ENCODE peak calls at places on chromosomes 11 and 22, in four cellular contexts. One of them, this sample, is unnamed.

GRCh38 chr11:70433526-70433925 is 35.2 kb downstream of the CTTN start:
- DNase-seq in WERI-Rb-1: no peak
- DNase-seq in foreskin keratinocyte: no peak
- DNase-seq in colonic mucosa: no peak
- DNase-seq in this sample: no peak

GRCh38 chr11:130163346-130164220 is 4.0 kb downstream of the ST14 start:
- DNase-seq in foreskin keratinocyte: no peak
- DNase-seq in colonic mucosa: peak
- DNase-seq in WERI-Rb-1: no peak
- DNase-seq in this sample: no peak

GRCh38 chr22:24409707-24410106 is 17.7 kb upstream of the ADORA2A start:
- DNase-seq in colonic mucosa: no peak
- DNase-seq in WERI-Rb-1: no peak
- DNase-seq in foreskin keratinocyte: no peak
- DNase-seq in this sample: no peak

GRCh38 chr11:10823152-10823579 is 14.4 kb upstream of the EIF4G2 start:
- DNase-seq in foreskin keratinocyte: no peak
- DNase-seq in WERI-Rb-1: no peak
- DNase-seq in colonic mucosa: no peak
- DNase-seq in this sample: no peak

GRCh38 chr11:66136752-66137123 is 66.7 kb downstream of the PACS1 start:
- DNase-seq in WERI-Rb-1: no peak
- DNase-seq in colonic mucosa: no peak
- DNase-seq in foreskin keratinocyte: no peak
- DNase-seq in this sample: no peak

GRCh38 chr11:1892116-1892515 is 421 bp upstream of the PRR33 start:
- DNase-seq in foreskin keratinocyte: no peak
- DNase-seq in colonic mucosa: no peak
- DNase-seq in WERI-Rb-1: no peak
- DNase-seq in this sample: no peak

GRCh38 chr22:49325531-49326395 is 501.9 kb downstream of the BRD1 start:
- DNase-seq in WERI-Rb-1: no peak
- DNase-seq in foreskin keratinocyte: no peak
- DNase-seq in colonic mucosa: no peak
- DNase-seq in this sample: no peak

GRCh38 chr11:111912535-111912934 is at the start of gene HSPB2:
- DNase-seq in colonic mucosa: no peak
- DNase-seq in foreskin keratinocyte: no peak
- DNase-seq in WERI-Rb-1: no peak
- DNase-seq in this sample: peak

GRCh38 chr11:3735827-3736226 is 61.5 kb downstream of the NUP98 start:
- DNase-seq in WERI-Rb-1: no peak
- DNase-seq in colonic mucosa: no peak
- DNase-seq in foreskin keratinocyte: peak
- DNase-seq in this sample: no peak

GRCh38 chr11:71979582-71979981 is 19.1 kb upstream of the IL18BP start:
- DNase-seq in colonic mucosa: no peak
- DNase-seq in foreskin keratinocyte: no peak
- DNase-seq in WERI-Rb-1: no peak
- DNase-seq in this sample: no peak

GRCh38 chr11:62544521-62545436 is 1.8 kb downstream of the AHNAK start:
- DNase-seq in foreskin keratinocyte: no peak
- DNase-seq in colonic mucosa: peak
- DNase-seq in WERI-Rb-1: no peak
- DNase-seq in this sample: no peak

GRCh38 chr11:55994525-55994924 is at the start of gene OR5F1:
- DNase-seq in WERI-Rb-1: no peak
- DNase-seq in colonic mucosa: no peak
- DNase-seq in foreskin keratinocyte: no peak
- DNase-seq in this sample: no peak

GRCh38 chr22:49717322-49717919 is 110.3 kb downstream of the BRD1 start:
- DNase-seq in foreskin keratinocyte: no peak
- DNase-seq in colonic mucosa: no peak
- DNase-seq in WERI-Rb-1: no peak
- DNase-seq in this sample: no peak

GRCh38 chr11:93032580-93032979 is 63.1 kb downstream of the MTNR1B start:
- DNase-seq in foreskin keratinocyte: no peak
- DNase-seq in colonic mucosa: no peak
- DNase-seq in WERI-Rb-1: peak
- DNase-seq in this sample: no peak

GRCh38 chr11:24773326-24773725 is 276.5 kb downstream of the LUZP2 start:
- DNase-seq in WERI-Rb-1: no peak
- DNase-seq in foreskin keratinocyte: peak
- DNase-seq in colonic mucosa: no peak
- DNase-seq in this sample: no peak

GRCh38 chr11:65778901-65779668 is 1.7 kb downstream of the AP5B1 start:
- DNase-seq in foreskin keratinocyte: no peak
- DNase-seq in WERI-Rb-1: no peak
- DNase-seq in colonic mucosa: peak
- DNase-seq in this sample: no peak

GRCh38 chr22:21674611-21675010 is 8.8 kb downstream of the PPIL2 start:
- DNase-seq in colonic mucosa: no peak
- DNase-seq in foreskin keratinocyte: no peak
- DNase-seq in WERI-Rb-1: no peak
- DNase-seq in this sample: no peak

GRCh38 chr11:13837286-13837685 is 125.2 kb upstream of the SPON1 start:
- DNase-seq in colonic mucosa: no peak
- DNase-seq in WERI-Rb-1: no peak
- DNase-seq in foreskin keratinocyte: peak
- DNase-seq in this sample: no peak

GRCh38 chr11:82790723-82791487 is 57.2 kb upstream of the FAM181B start:
- DNase-seq in WERI-Rb-1: no peak
- DNase-seq in foreskin keratinocyte: no peak
- DNase-seq in colonic mucosa: no peak
- DNase-seq in this sample: no peak

GRCh38 chr22:23684051-23684450 is 6.8 kb upstream of the RGL4 start:
- DNase-seq in foreskin keratinocyte: no peak
- DNase-seq in WERI-Rb-1: no peak
- DNase-seq in colonic mucosa: no peak
- DNase-seq in this sample: no peak

GRCh38 chr11:109946322-109946846 is 146.8 kb upstream of the ZC3H12C start:
- DNase-seq in foreskin keratinocyte: peak
- DNase-seq in colonic mucosa: peak
- DNase-seq in WERI-Rb-1: peak
- DNase-seq in this sample: peak
- H3K27ac ChIP-seq in foreskin keratinocyte: peak
- H3K27ac ChIP-seq in colonic mucosa: no peak
- H3K27ac ChIP-seq in WERI-Rb-1: no peak
- H3K27ac ChIP-seq in this sample: peak

DNA sequence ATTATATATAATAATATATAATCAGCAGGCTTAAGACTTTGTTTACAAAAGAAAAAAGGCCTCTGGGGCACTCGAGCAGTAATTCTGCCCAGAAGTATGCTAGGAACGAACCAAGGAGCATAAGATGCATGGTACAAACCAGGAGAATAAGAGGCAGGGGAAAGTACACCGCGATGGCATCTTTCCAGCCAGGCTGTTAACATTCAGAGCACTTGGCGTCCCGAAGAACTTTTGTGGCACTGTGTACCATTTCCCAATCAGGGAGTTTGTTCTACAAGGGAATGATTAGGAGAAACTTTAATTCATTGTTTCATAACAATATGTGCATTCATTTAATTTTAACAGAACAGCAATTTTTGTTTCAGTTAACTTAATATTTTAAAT is 125.1 kb downstream of the WT1 start:
- DNase-seq in foreskin keratinocyte: no peak
- DNase-seq in WERI-Rb-1: no peak
- DNase-seq in colonic mucosa: no peak
- DNase-seq in this sample: no peak
- H3K27ac ChIP-seq in foreskin keratinocyte: no peak
- H3K27ac ChIP-seq in WERI-Rb-1: no peak
- H3K27ac ChIP-seq in colonic mucosa: no peak
- H3K27ac ChIP-seq in this sample: no peak

GRCh38 chr11:114316980-114317675 is 20.9 kb downstream of the NNMT start:
- DNase-seq in colonic mucosa: no peak
- DNase-seq in foreskin keratinocyte: no peak
- DNase-seq in WERI-Rb-1: no peak
- DNase-seq in this sample: no peak
- H3K27ac ChIP-seq in colonic mucosa: peak
- H3K27ac ChIP-seq in foreskin keratinocyte: no peak
- H3K27ac ChIP-seq in WERI-Rb-1: no peak
- H3K27ac ChIP-seq in this sample: no peak

GRCh38 chr11:19451609-19452008 is 210.9 kb upstream of the E2F8 start:
- DNase-seq in colonic mucosa: no peak
- DNase-seq in foreskin keratinocyte: no peak
- DNase-seq in WERI-Rb-1: no peak
- DNase-seq in this sample: no peak

GRCh38 chr11:19444231-19444630 is 203.5 kb upstream of the E2F8 start:
- DNase-seq in foreskin keratinocyte: no peak
- DNase-seq in colonic mucosa: no peak
- DNase-seq in WERI-Rb-1: no peak
- DNase-seq in this sample: no peak

GRCh38 chr11:19450282-19450681 is 209.5 kb upstream of the E2F8 start:
- DNase-seq in colonic mucosa: no peak
- DNase-seq in WERI-Rb-1: no peak
- DNase-seq in foreskin keratinocyte: no peak
- DNase-seq in this sample: no peak

GRCh38 chr11:19445771-19446170 is 205.0 kb upstream of the E2F8 start:
- DNase-seq in foreskin keratinocyte: no peak
- DNase-seq in WERI-Rb-1: no peak
- DNase-seq in colonic mucosa: no peak
- DNase-seq in this sample: no peak

DNA sequence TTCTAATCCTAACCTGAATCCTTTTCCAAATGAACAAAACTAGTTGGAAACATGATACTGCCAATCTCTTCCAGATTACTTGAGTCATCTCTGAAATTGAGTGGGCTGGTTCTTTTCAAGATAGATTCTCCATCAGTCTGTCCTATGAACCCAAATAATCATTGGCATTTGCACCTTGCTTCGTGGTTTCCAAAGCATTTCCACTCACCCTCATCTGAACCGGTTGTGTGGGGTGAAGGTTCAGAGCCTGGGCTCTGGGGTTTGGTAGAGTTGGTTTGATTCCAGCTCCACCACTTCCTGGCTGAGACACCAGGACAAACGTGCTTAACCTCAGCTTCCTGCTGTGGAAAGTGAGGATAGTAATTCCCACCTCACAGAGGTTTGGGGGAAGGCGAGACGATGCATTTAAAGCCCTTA is 206.4 kb upstream of the E2F8 start:
- DNase-seq in colonic mucosa: no peak
- DNase-seq in WERI-Rb-1: no peak
- DNase-seq in foreskin keratinocyte: no peak
- DNase-seq in this sample: no peak
- H3K27ac ChIP-seq in colonic mucosa: no peak
- H3K27ac ChIP-seq in WERI-Rb-1: no peak
- H3K27ac ChIP-seq in foreskin keratinocyte: no peak
- H3K27ac ChIP-seq in this sample: no peak

DNA sequence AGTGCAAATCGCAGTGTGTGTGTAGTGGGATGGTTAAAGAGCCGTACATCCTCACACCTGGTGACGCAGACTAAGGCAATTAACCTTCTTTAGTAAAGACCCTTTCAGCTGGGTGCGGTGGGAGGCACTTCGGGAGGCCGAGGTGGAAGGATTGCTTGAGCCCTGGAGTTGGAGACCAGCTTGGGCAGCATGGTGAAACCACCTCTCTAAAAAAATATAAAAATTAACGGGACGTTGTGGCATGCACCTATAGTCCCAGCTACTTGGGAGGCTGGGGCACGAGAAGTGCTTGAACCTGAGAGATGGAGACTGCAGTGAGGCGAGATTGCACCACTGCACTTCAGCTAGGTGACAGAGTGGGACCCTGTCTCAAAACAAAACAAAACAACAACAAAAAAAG is 31.5 kb downstream of the ZBTB16 start:
- DNase-seq in WERI-Rb-1: no peak
- DNase-seq in foreskin keratinocyte: no peak
- DNase-seq in colonic mucosa: no peak
- DNase-seq in this sample: no peak
- H3K27ac ChIP-seq in WERI-Rb-1: no peak
- H3K27ac ChIP-seq in foreskin keratinocyte: no peak
- H3K27ac ChIP-seq in colonic mucosa: no peak
- H3K27ac ChIP-seq in this sample: peak

DNA sequence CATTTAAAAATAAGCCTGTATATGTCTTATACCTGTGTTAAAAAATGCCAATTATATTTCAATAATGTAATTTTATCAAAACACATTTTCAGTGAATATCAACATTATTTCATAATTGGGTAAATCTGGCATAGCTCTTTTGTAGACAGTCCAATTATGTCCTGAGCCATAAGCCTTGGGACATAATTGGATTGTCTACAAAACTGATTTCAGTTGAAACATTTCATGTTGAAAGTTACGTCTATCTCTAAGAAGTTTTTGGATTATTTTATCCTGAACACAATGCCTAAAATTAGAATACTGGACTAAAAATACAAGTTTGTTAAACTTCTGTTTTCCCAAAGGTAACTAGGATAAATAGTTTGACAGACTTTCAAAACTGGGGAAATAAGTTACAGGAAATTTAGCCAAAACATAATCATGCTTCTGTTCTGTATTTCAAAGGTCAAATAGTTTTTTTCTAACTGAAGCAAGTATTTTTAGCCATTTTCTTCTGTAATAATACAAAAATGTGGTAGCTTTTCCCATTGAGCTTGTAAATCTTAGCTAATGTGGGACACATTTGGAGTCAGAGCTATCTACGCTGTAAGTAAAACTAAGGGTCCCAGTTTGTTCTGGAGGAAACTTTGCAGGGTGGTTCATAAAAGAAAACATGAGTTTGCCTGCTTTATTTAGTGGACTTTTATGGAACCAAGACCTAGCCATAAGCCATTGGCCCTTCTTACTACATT is 100.7 kb upstream of the BIRC3 start:
- DNase-seq in WERI-Rb-1: no peak
- DNase-seq in colonic mucosa: no peak
- DNase-seq in foreskin keratinocyte: no peak
- DNase-seq in this sample: no peak
- H3K27ac ChIP-seq in WERI-Rb-1: no peak
- H3K27ac ChIP-seq in colonic mucosa: no peak
- H3K27ac ChIP-seq in foreskin keratinocyte: no peak
- H3K27ac ChIP-seq in this sample: no peak

DNA sequence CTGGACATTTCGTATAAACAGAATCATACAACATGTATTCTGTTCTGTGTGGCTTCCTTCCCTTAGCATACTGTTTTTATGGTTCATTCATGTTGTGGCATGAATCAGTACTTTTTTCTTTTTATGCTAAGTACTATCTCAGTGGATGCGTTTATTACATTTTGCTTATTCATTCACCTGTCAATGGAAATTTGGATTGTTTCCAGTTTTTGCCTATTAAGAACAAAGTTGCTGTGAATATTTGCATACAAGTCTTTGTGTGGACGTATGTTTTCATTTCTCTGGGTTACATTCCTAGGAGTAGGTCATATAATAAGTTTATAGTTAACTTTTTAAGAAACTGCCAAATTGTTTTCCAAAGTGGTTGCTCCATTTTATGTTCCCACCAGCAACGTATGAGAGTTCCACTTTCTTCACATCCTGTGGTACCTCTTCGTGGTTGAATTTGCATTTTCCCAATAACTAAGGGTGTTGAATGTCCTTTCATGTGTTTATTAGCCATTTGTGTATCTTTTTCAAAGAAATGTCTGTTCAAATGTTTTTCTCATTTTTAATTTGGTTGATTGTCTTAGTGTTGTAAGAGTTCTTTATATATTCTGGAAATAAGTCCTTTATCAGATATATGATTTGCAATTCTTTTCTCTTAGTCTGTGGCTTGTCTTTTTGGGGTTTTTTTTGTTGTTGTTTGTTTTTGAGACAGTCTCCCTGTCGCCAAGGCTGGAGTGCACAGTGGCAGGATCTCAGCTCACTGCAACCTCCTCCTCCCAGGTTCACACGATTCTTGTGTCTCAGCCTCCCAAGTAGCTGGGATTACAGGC is 46.0 kb upstream of the MICAL2 start:
- DNase-seq in colonic mucosa: no peak
- DNase-seq in WERI-Rb-1: no peak
- DNase-seq in foreskin keratinocyte: peak
- DNase-seq in this sample: no peak
- H3K27ac ChIP-seq in colonic mucosa: peak
- H3K27ac ChIP-seq in WERI-Rb-1: no peak
- H3K27ac ChIP-seq in foreskin keratinocyte: peak
- H3K27ac ChIP-seq in this sample: no peak

This sample was measured in caudate nucleus.